ENCODE peak calls at places on chromosomes 4 and X, in seven cellular contexts. K, E, T, V, Q, W and M are unnamed samples.

GRCh38 chr4:88276952-88277710 is 7.2 kb downstream of the PPM1K start:
- DNase-seq in V (no peak), T (no peak), E (no peak), Q (no peak), K (no peak), W (no peak), M (no peak)

GRCh38 chr4:3765271-3766206 is 646 bp upstream of the ADRA2C start:
- DNase-seq in T (peak; percentile 26), Q (no peak), K (peak; percentile 56), E (no peak), V (peak; percentile 79), W (no peak), M (peak; percentile 49)

GRCh38 chrX:11351375-11352295 is 58.4 kb downstream of the AMELX start:
- DNase-seq in V (no peak), Q (no peak), T (peak; percentile 63), E (no peak), W (no peak), K (no peak), M (no peak)

GRCh38 chr4:15117270-15117946 is 115.1 kb downstream of the CPEB2 start:
- DNase-seq in E (no peak), V (no peak), Q (no peak), W (no peak), T (no peak), K (no peak), M (no peak)

GRCh38 chrX:72308566-72309296 is 3.0 kb upstream of the CITED1 start:
- DNase-seq in Q (peak; percentile 15), V (peak; percentile 75), E (peak; percentile 34), K (peak; percentile 58), T (peak; percentile 50), W (peak; percentile 67), M (peak; percentile 44)

GRCh38 chrX:79719568-79720231 is 294.9 kb upstream of the TBX22 start:
- DNase-seq in T (no peak), K (no peak), V (no peak), Q (no peak), E (no peak), W (no peak), M (no peak)

GRCh38 chr4:112589207-112589606 is 47.5 kb downstream of the ZGRF1 start:
- DNase-seq in Q (no peak), K (peak; percentile 19), T (no peak), E (peak; percentile 6), W (no peak), V (no peak), M (no peak)

GRCh38 chrX:11113731-11114130 is 2.6 kb downstream of the HCCS start:
- DNase-seq in V (no peak), T (no peak), K (no peak), W (no peak), E (no peak), Q (no peak), M (no peak)

GRCh38 chr4:23022032-23022431 is 329.3 kb downstream of the GBA3 start:
- DNase-seq in W (no peak), Q (no peak), E (no peak), K (peak; percentile 86), V (no peak), T (no peak), M (no peak)

GRCh38 chr4:111037591-111037990 is 414.7 kb upstream of the PITX2 start:
- DNase-seq in K (no peak), E (no peak), W (no peak), T (no peak), Q (no peak), V (no peak), M (no peak)

GRCh38 chrX:6738518-6739470 is 203.9 kb upstream of the VCX3A start:
- DNase-seq in T (no peak), Q (no peak), K (no peak), W (no peak), E (no peak), V (no peak), M (no peak)

GRCh38 chrX:70168238-70169188 is 8.8 kb upstream of the DGAT2L6 start:
- DNase-seq in V (no peak), K (peak; percentile 62), Q (no peak), T (no peak), E (peak; percentile 3), W (no peak), M (peak; percentile 39)

GRCh38 chrX:39836802-39837420 is 260.8 kb downstream of the BCOR start:
- DNase-seq in Q (no peak), E (no peak), V (no peak), K (no peak), T (no peak), W (no peak), M (no peak)

GRCh38 chrX:18377802-18378201 is 23.3 kb upstream of the SCML2 start:
- DNase-seq in E (peak; percentile 29), Q (peak; percentile 2), V (no peak), K (peak; percentile 53), W (no peak), T (no peak), M (no peak)

GRCh38 chrX:3227526-3227925 is 118.9 kb downstream of the MXRA5 start:
- DNase-seq in V (no peak), E (no peak), T (no peak), K (no peak), Q (no peak), W (no peak), M (no peak)

GRCh38 chrX:19810809-19811208 is 76.6 kb downstream of the SH3KBP1 start:
- DNase-seq in K (no peak), W (no peak), E (no peak), V (no peak), T (no peak), Q (no peak), M (no peak)

GRCh38 chr4:107037188-107037587 is 1.1 kb upstream of the DKK2 start:
- DNase-seq in T (no peak), E (no peak), V (peak; percentile 73), Q (no peak), W (peak; percentile 69), K (no peak), M (peak; percentile 30)
- TF ChIP-seq CTCF in T (peak; percentile 33), E (no peak), V (peak; percentile 66), Q (no peak), W (peak; percentile 39), K (no peak), M (no peak)

GRCh38 chr4:182862166-182862875 is 54.9 kb downstream of the DCTD start:
- DNase-seq in T (no peak), W (no peak), E (no peak), Q (no peak), V (no peak), K (no peak), M (no peak)
- TF ChIP-seq CTCF in T (no peak), W (no peak), E (no peak), Q (no peak), V (no peak), K (no peak), M (no peak)

DNA sequence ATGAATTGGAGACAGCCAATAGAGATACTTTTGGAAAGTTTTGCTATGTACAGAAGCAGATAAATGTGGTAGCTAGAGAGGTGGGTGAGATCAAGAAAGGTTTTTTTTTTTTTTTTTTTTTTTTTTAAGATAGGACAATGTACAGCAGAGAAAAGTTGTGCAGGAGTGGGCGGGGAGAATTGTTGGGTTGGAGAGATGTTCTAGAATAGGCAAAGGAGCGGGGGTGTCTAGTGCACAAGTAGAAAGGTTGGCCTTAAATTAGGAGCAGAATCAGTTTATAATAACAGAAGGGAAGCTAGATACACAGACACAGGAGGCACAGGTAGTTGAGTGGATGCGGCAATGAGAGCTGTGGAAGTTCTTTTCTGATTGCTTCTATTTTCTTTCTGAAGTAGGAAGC is 66.2 kb upstream of the PGK1 start:
- DNase-seq in T (no peak), K (no peak), Q (no peak), W (no peak), V (no peak), E (no peak), M (no peak)
- TF ChIP-seq CTCF in T (no peak), K (no peak), Q (no peak), W (no peak), V (no peak), E (no peak), M (no peak)

GRCh38 chr4:115054836-115055235 is 58.6 kb downstream of the NDST4 start:
- DNase-seq in K (no peak), W (no peak), Q (no peak), T (no peak), V (no peak), E (no peak), M (no peak)
- TF ChIP-seq CTCF in K (no peak), W (no peak), Q (no peak), T (no peak), V (no peak), E (no peak), M (no peak)